ENCODE peak calls at places on chromosomes 2 and 18, in five cellular contexts. One of them, this sample, is unnamed.

GRCh38 chr2:74439373-74440004 is 2.2 kb downstream of the RTKN start:
- DNase-seq in prostate gland: no peak
- DNase-seq in NCI-H510A treated with DMSO at 0.1 percent for 48 hours: no peak
- DNase-seq in GM23248: no peak
- DNase-seq in neural progenitor cell: peak; percentile 7
- DNase-seq in this sample: no peak

GRCh38 chr2:222656544-222657446 is 903 bp upstream of the FARSB start:
- DNase-seq in prostate gland: no peak
- DNase-seq in GM23248: peak; percentile 39
- DNase-seq in neural progenitor cell: peak; percentile 18
- DNase-seq in NCI-H510A treated with DMSO at 0.1 percent for 48 hours: peak; percentile 21
- DNase-seq in this sample: no peak

GRCh38 chr2:101508636-101509035 is 33.7 kb upstream of the RFX8 start:
- DNase-seq in prostate gland: no peak
- DNase-seq in neural progenitor cell: no peak
- DNase-seq in NCI-H510A treated with DMSO at 0.1 percent for 48 hours: no peak
- DNase-seq in GM23248: no peak
- DNase-seq in this sample: peak; percentile 35

GRCh38 chr18:57171026-57171425 is 24.1 kb downstream of the BOD1L2 start:
- DNase-seq in neural progenitor cell: no peak
- DNase-seq in GM23248: no peak
- DNase-seq in NCI-H510A treated with DMSO at 0.1 percent for 48 hours: no peak
- DNase-seq in prostate gland: no peak
- DNase-seq in this sample: no peak

GRCh38 chr2:138003411-138003810 is 39.1 kb downstream of the HNMT start:
- DNase-seq in NCI-H510A treated with DMSO at 0.1 percent for 48 hours: no peak
- DNase-seq in GM23248: no peak
- DNase-seq in neural progenitor cell: no peak
- DNase-seq in prostate gland: no peak
- DNase-seq in this sample: no peak

GRCh38 chr2:108583903-108584520 is 49.7 kb downstream of the LIMS1 start:
- DNase-seq in neural progenitor cell: peak; percentile 80
- DNase-seq in NCI-H510A treated with DMSO at 0.1 percent for 48 hours: peak; percentile 86
- DNase-seq in prostate gland: peak; percentile 70
- DNase-seq in GM23248: peak; percentile 85
- DNase-seq in this sample: peak; percentile 81

GRCh38 chr2:73243884-73244570 is 9.9 kb downstream of the CCT7 start:
- DNase-seq in neural progenitor cell: no peak
- DNase-seq in prostate gland: peak; percentile 52
- DNase-seq in GM23248: peak; percentile 70
- DNase-seq in NCI-H510A treated with DMSO at 0.1 percent for 48 hours: no peak
- DNase-seq in this sample: peak; percentile 80

GRCh38 chr2:166375736-166376487 is at the start of gene SCN9A:
- DNase-seq in prostate gland: peak; percentile 62
- DNase-seq in NCI-H510A treated with DMSO at 0.1 percent for 48 hours: peak; percentile 69
- DNase-seq in neural progenitor cell: peak; percentile 94
- DNase-seq in GM23248: peak; percentile 85
- DNase-seq in this sample: peak; percentile 54

GRCh38 chr2:238585836-238586821 is 159.4 kb downstream of the ASB1 start:
- DNase-seq in prostate gland: no peak
- DNase-seq in neural progenitor cell: peak; percentile 32
- DNase-seq in GM23248: peak; percentile 16
- DNase-seq in NCI-H510A treated with DMSO at 0.1 percent for 48 hours: no peak
- DNase-seq in this sample: peak; percentile 15

GRCh38 chr2:25912851-25913695 is 34.8 kb upstream of the ASXL2 start:
- DNase-seq in GM23248: peak; percentile 65
- DNase-seq in NCI-H510A treated with DMSO at 0.1 percent for 48 hours: no peak
- DNase-seq in neural progenitor cell: peak; percentile 32
- DNase-seq in prostate gland: no peak
- DNase-seq in this sample: peak; percentile 67

GRCh38 chr18:43847164-43848091 is 570.1 kb upstream of the SYT4 start:
- DNase-seq in GM23248: peak; percentile 54
- DNase-seq in neural progenitor cell: peak; percentile 30
- DNase-seq in NCI-H510A treated with DMSO at 0.1 percent for 48 hours: no peak
- DNase-seq in prostate gland: no peak
- DNase-seq in this sample: peak; percentile 55

GRCh38 chr18:23102498-23103260 is 32.6 kb upstream of the CABLES1 start:
- DNase-seq in neural progenitor cell: no peak
- DNase-seq in GM23248: no peak
- DNase-seq in NCI-H510A treated with DMSO at 0.1 percent for 48 hours: no peak
- DNase-seq in prostate gland: no peak
- DNase-seq in this sample: no peak

GRCh38 chr2:189115126-189115525 is 64.4 kb downstream of the COL5A2 start:
- DNase-seq in NCI-H510A treated with DMSO at 0.1 percent for 48 hours: no peak
- DNase-seq in neural progenitor cell: no peak
- DNase-seq in prostate gland: no peak
- DNase-seq in GM23248: peak; percentile 57
- DNase-seq in this sample: peak; percentile 45

GRCh38 chr18:23406271-23406787 is 46.8 kb upstream of the RIOK3 start:
- DNase-seq in prostate gland: no peak
- DNase-seq in neural progenitor cell: no peak
- DNase-seq in GM23248: peak; percentile 58
- DNase-seq in NCI-H510A treated with DMSO at 0.1 percent for 48 hours: no peak
- DNase-seq in this sample: peak; percentile 17

GRCh38 chr2:100416939-100417744 is at the start of gene CHST10:
- DNase-seq in prostate gland: peak; percentile 18
- DNase-seq in GM23248: peak; percentile 69
- DNase-seq in NCI-H510A treated with DMSO at 0.1 percent for 48 hours: peak; percentile 44
- DNase-seq in neural progenitor cell: peak; percentile 85
- DNase-seq in this sample: peak; percentile 34

GRCh38 chr2:216287251-216287650 is 85.0 kb downstream of the MARCHF4 start:
- DNase-seq in prostate gland: peak; percentile 4
- DNase-seq in neural progenitor cell: peak; percentile 67
- DNase-seq in GM23248: peak; percentile 60
- DNase-seq in NCI-H510A treated with DMSO at 0.1 percent for 48 hours: peak; percentile 41
- DNase-seq in this sample: peak; percentile 73

GRCh38 chr2:170739048-170739447 is 23.9 kb downstream of the SP5 start:
- DNase-seq in NCI-H510A treated with DMSO at 0.1 percent for 48 hours: no peak
- DNase-seq in GM23248: peak; percentile 95
- DNase-seq in prostate gland: no peak
- DNase-seq in neural progenitor cell: no peak
- DNase-seq in this sample: peak; percentile 95

GRCh38 chr2:65856928-65857327 is 424.5 kb upstream of the SPRED2 start:
- DNase-seq in prostate gland: no peak
- DNase-seq in neural progenitor cell: no peak
- DNase-seq in NCI-H510A treated with DMSO at 0.1 percent for 48 hours: no peak
- DNase-seq in GM23248: no peak
- DNase-seq in this sample: no peak

GRCh38 chr2:26982102-26982742 is 11.8 kb downstream of the MAPRE3 start:
- DNase-seq in GM23248: peak; percentile 51
- DNase-seq in prostate gland: peak; percentile 93
- DNase-seq in NCI-H510A treated with DMSO at 0.1 percent for 48 hours: peak; percentile 66
- DNase-seq in neural progenitor cell: peak; percentile 51
- DNase-seq in this sample: no peak

GRCh38 chr18:53458944-53459580 is 765.4 kb downstream of the MBD2 start:
- DNase-seq in NCI-H510A treated with DMSO at 0.1 percent for 48 hours: no peak
- DNase-seq in prostate gland: no peak
- DNase-seq in GM23248: no peak
- DNase-seq in neural progenitor cell: peak; percentile 78
- DNase-seq in this sample: no peak

GRCh38 chr2:24972315-24972958 is 682 bp upstream of the DNAJC27 start:
- DNase-seq in prostate gland: peak; percentile 25
- DNase-seq in GM23248: peak; percentile 60
- DNase-seq in neural progenitor cell: peak; percentile 36
- DNase-seq in NCI-H510A treated with DMSO at 0.1 percent for 48 hours: peak; percentile 45
- DNase-seq in this sample: peak; percentile 24

GRCh38 chr2:191245869-191246531 is 796 bp downstream of the MYO1B start:
- DNase-seq in neural progenitor cell: peak; percentile 94
- DNase-seq in GM23248: peak; percentile 72
- DNase-seq in NCI-H510A treated with DMSO at 0.1 percent for 48 hours: peak; percentile 72
- DNase-seq in prostate gland: peak; percentile 52
- DNase-seq in this sample: peak; percentile 65

GRCh38 chr2:79191081-79191480 is 31.5 kb upstream of the REG3A start:
- DNase-seq in prostate gland: no peak
- DNase-seq in NCI-H510A treated with DMSO at 0.1 percent for 48 hours: no peak
- DNase-seq in neural progenitor cell: no peak
- DNase-seq in GM23248: no peak
- DNase-seq in this sample: no peak

GRCh38 chr2:157052685-157053224 is 204.8 kb upstream of the GALNT5 start:
- DNase-seq in NCI-H510A treated with DMSO at 0.1 percent for 48 hours: no peak
- DNase-seq in GM23248: peak; percentile 83
- DNase-seq in neural progenitor cell: no peak
- DNase-seq in prostate gland: no peak
- DNase-seq in this sample: peak; percentile 87

GRCh38 chr2:28403388-28403956 is 10.8 kb downstream of the FOSL2 start:
- DNase-seq in NCI-H510A treated with DMSO at 0.1 percent for 48 hours: no peak
- DNase-seq in prostate gland: no peak
- DNase-seq in neural progenitor cell: no peak
- DNase-seq in GM23248: no peak
- DNase-seq in this sample: no peak

GRCh38 chr2:32422133-32422532 is 65.3 kb downstream of the BIRC6 start:
- DNase-seq in NCI-H510A treated with DMSO at 0.1 percent for 48 hours: no peak
- DNase-seq in neural progenitor cell: no peak
- DNase-seq in GM23248: peak; percentile 46
- DNase-seq in prostate gland: no peak
- DNase-seq in this sample: peak; percentile 11

GRCh38 chr2:74516070-74516633 is 1.9 kb downstream of the TLX2 start:
- DNase-seq in GM23248: peak; percentile 59
- DNase-seq in neural progenitor cell: peak; percentile 82
- DNase-seq in prostate gland: no peak
- DNase-seq in NCI-H510A treated with DMSO at 0.1 percent for 48 hours: peak; percentile 41
- DNase-seq in this sample: peak; percentile 37